ENCODE peak calls at places on chromosomes 4 and X, in five cellular contexts. W is ovary, R is germinal center, E is omental fat pad, C is epithelial cell of esophagus. H is an unnamed sample.

GRCh38 chrX:15549189-15550012 is 48.8 kb downstream of the BMX start:
- DNase-seq in W (no peak), R (no peak), E (no peak), C (no peak), H (no peak)

GRCh38 chr4:90419124-90419711 is 292.0 kb downstream of the CCSER1 start:
- DNase-seq in W (no peak), R (peak; percentile 4), E (no peak), C (peak; percentile 59), H (peak; percentile 38)

GRCh38 chrX:55120767-55121358 is 32.0 kb downstream of the PAGE2 start:
- DNase-seq in W (no peak), R (no peak), E (no peak), C (no peak), H (no peak)

GRCh38 chrX:105191878-105192277 is 28.6 kb downstream of the TEX13A start:
- DNase-seq in W (no peak), R (no peak), E (no peak), C (peak; percentile 38), H (peak; percentile 20)

GRCh38 chrX:11435568-11435967 is 142.4 kb downstream of the AMELX start:
- DNase-seq in W (no peak), R (no peak), E (no peak), C (no peak), H (no peak)

GRCh38 chrX:56833626-56834025 is 104.6 kb downstream of the NBDY start:
- DNase-seq in W (no peak), R (no peak), E (no peak), C (peak; percentile 54), H (peak; percentile 37)

GRCh38 chr4:8414377-8414776 is 26.1 kb downstream of the ACOX3 start:
- DNase-seq in W (no peak), R (no peak), E (no peak), C (no peak), H (peak; percentile 53)

GRCh38 chr4:91280551-91281290 is 1023.0 kb upstream of the GRID2 start:
- DNase-seq in W (no peak), R (no peak), E (no peak), C (no peak), H (no peak)

GRCh38 chrX:153637121-153638040 is 9.6 kb upstream of the DUSP9 start:
- DNase-seq in W (no peak), R (no peak), E (no peak), C (no peak), H (no peak)

GRCh38 chrX:42129022-42129421 is 205.7 kb upstream of the CASK start:
- DNase-seq in W (no peak), R (no peak), E (no peak), C (no peak), H (no peak)

GRCh38 chr4:38759077-38759789 is 23.6 kb downstream of the TLR10 start:
- DNase-seq in W (peak; percentile 69), R (peak; percentile 57), E (peak; percentile 28), C (peak; percentile 50), H (peak; percentile 24)

GRCh38 chr4:13955551-13955950 is 328.0 kb upstream of the BOD1L1 start:
- DNase-seq in W (no peak), R (no peak), E (no peak), C (no peak), H (no peak)

H was measured in mammary epithelial cell.